ENCODE peak calls at places on chromosomes 1 and 21, in eight cellular contexts. One of them, this sample, is unnamed. For H3K27me3, the result is how much of the 10 kb centered on the place peaks cover.

GRCh38 chr1:183304466-183305122 is 113.6 kb downstream of the NMNAT2 start:
- DNase-seq in suprapubic skin: no peak
- DNase-seq in IMR-90: no peak
- DNase-seq in breast epithelium: no peak
- DNase-seq in body of pancreas: no peak
- DNase-seq in adipocyte: no peak
- DNase-seq in left lung: no peak
- DNase-seq in AG04450: no peak
- DNase-seq in this sample: no peak

GRCh38 chr1:62727656-62728396 is 39.6 kb upstream of the DOCK7 start:
- DNase-seq in IMR-90: peak
- DNase-seq in left lung: no peak
- DNase-seq in breast epithelium: no peak
- DNase-seq in AG04450: no peak
- DNase-seq in adipocyte: peak
- DNase-seq in body of pancreas: no peak
- DNase-seq in suprapubic skin: no peak
- DNase-seq in this sample: no peak

GRCh38 chr1:54774820-54775498 is 10.6 kb upstream of the PARS2 start:
- DNase-seq in AG04450: no peak
- DNase-seq in IMR-90: peak
- DNase-seq in body of pancreas: no peak
- DNase-seq in left lung: no peak
- DNase-seq in adipocyte: no peak
- DNase-seq in suprapubic skin: no peak
- DNase-seq in breast epithelium: no peak
- DNase-seq in this sample: peak

GRCh38 chr1:10779201-10779600 is 17.2 kb downstream of the CASZ1 start:
- DNase-seq in adipocyte: no peak
- DNase-seq in AG04450: no peak
- DNase-seq in suprapubic skin: no peak
- DNase-seq in left lung: no peak
- DNase-seq in body of pancreas: peak
- DNase-seq in IMR-90: no peak
- DNase-seq in breast epithelium: peak
- DNase-seq in this sample: no peak

GRCh38 chr1:27341525-27342252 is at the start of gene SYTL1:
- DNase-seq in adipocyte: peak
- DNase-seq in AG04450: no peak
- DNase-seq in breast epithelium: peak
- DNase-seq in suprapubic skin: no peak
- DNase-seq in IMR-90: peak
- DNase-seq in body of pancreas: peak
- DNase-seq in left lung: peak
- DNase-seq in this sample: no peak

GRCh38 chr1:26471498-26472329 is 526 bp upstream of the HMGN2 start:
- DNase-seq in adipocyte: peak
- DNase-seq in IMR-90: peak
- DNase-seq in breast epithelium: peak
- DNase-seq in body of pancreas: peak
- DNase-seq in AG04450: peak
- DNase-seq in left lung: peak
- DNase-seq in suprapubic skin: peak
- DNase-seq in this sample: peak

GRCh38 chr1:65799601-65800000 is 6.9 kb downstream of the PDE4B start:
- DNase-seq in left lung: no peak
- DNase-seq in IMR-90: no peak
- DNase-seq in body of pancreas: no peak
- DNase-seq in breast epithelium: no peak
- DNase-seq in AG04450: no peak
- DNase-seq in adipocyte: no peak
- DNase-seq in suprapubic skin: no peak
- DNase-seq in this sample: no peak

GRCh38 chr1:243628476-243628907 is 221.6 kb downstream of the AKT3 start:
- DNase-seq in suprapubic skin: no peak
- DNase-seq in AG04450: no peak
- DNase-seq in adipocyte: no peak
- DNase-seq in body of pancreas: no peak
- DNase-seq in IMR-90: peak
- DNase-seq in left lung: no peak
- DNase-seq in breast epithelium: no peak
- DNase-seq in this sample: no peak

GRCh38 chr1:227987181-227987580 is 19.6 kb upstream of the WNT3A start:
- DNase-seq in IMR-90: no peak
- DNase-seq in AG04450: no peak
- DNase-seq in adipocyte: no peak
- DNase-seq in suprapubic skin: no peak
- DNase-seq in breast epithelium: no peak
- DNase-seq in left lung: no peak
- DNase-seq in body of pancreas: no peak
- DNase-seq in this sample: no peak

GRCh38 chr1:18732686-18733085 is 102.0 kb downstream of the PAX7 start:
- DNase-seq in suprapubic skin: no peak
- DNase-seq in body of pancreas: no peak
- DNase-seq in IMR-90: no peak
- DNase-seq in AG04450: no peak
- DNase-seq in breast epithelium: no peak
- DNase-seq in left lung: no peak
- DNase-seq in adipocyte: no peak
- DNase-seq in this sample: no peak

GRCh38 chr1:9849691-9850441 is 26.1 kb upstream of the CLSTN1 start:
- DNase-seq in AG04450: no peak
- DNase-seq in left lung: no peak
- DNase-seq in breast epithelium: no peak
- DNase-seq in suprapubic skin: no peak
- DNase-seq in adipocyte: no peak
- DNase-seq in IMR-90: no peak
- DNase-seq in body of pancreas: no peak
- DNase-seq in this sample: no peak

GRCh38 chr1:19786988-19787423 is 12.7 kb downstream of the TMCO4 start:
- DNase-seq in IMR-90: no peak
- DNase-seq in body of pancreas: peak
- DNase-seq in breast epithelium: peak
- DNase-seq in adipocyte: no peak
- DNase-seq in left lung: no peak
- DNase-seq in suprapubic skin: no peak
- DNase-seq in AG04450: no peak
- DNase-seq in this sample: no peak

GRCh38 chr1:101444873-101445618 is 208.2 kb downstream of the S1PR1 start:
- DNase-seq in breast epithelium: no peak
- DNase-seq in suprapubic skin: no peak
- DNase-seq in IMR-90: no peak
- DNase-seq in adipocyte: no peak
- DNase-seq in left lung: no peak
- DNase-seq in body of pancreas: no peak
- DNase-seq in AG04450: no peak
- DNase-seq in this sample: no peak

GRCh38 chr1:213914351-213914750 is 73.4 kb upstream of the PROX1 start:
- DNase-seq in left lung: no peak
- DNase-seq in breast epithelium: no peak
- DNase-seq in body of pancreas: no peak
- DNase-seq in AG04450: no peak
- DNase-seq in adipocyte: no peak
- DNase-seq in IMR-90: no peak
- DNase-seq in suprapubic skin: no peak
- DNase-seq in this sample: no peak

GRCh38 chr1:8004803-8005573 is 21.1 kb downstream of the ERRFI1 start:
- DNase-seq in adipocyte: peak
- DNase-seq in breast epithelium: peak
- DNase-seq in IMR-90: peak
- DNase-seq in suprapubic skin: peak
- DNase-seq in body of pancreas: peak
- DNase-seq in AG04450: peak
- DNase-seq in left lung: peak
- DNase-seq in this sample: peak

GRCh38 chr1:17516303-17517214 is 22.9 kb upstream of the ARHGEF10L start:
- DNase-seq in left lung: no peak
- DNase-seq in AG04450: no peak
- DNase-seq in IMR-90: no peak
- DNase-seq in breast epithelium: no peak
- DNase-seq in body of pancreas: peak
- DNase-seq in adipocyte: no peak
- DNase-seq in suprapubic skin: no peak
- DNase-seq in this sample: no peak

GRCh38 chr1:41890841-41891311 is 27.8 kb downstream of the HIVEP3 start:
- DNase-seq in AG04450: no peak
- DNase-seq in body of pancreas: peak
- DNase-seq in breast epithelium: peak
- DNase-seq in suprapubic skin: no peak
- DNase-seq in adipocyte: no peak
- DNase-seq in left lung: no peak
- DNase-seq in IMR-90: peak
- DNase-seq in this sample: no peak

GRCh38 chr1:240526321-240526720 is 85.6 kb downstream of the GREM2 start:
- DNase-seq in IMR-90: peak
- DNase-seq in adipocyte: peak
- DNase-seq in suprapubic skin: no peak
- DNase-seq in left lung: no peak
- DNase-seq in breast epithelium: no peak
- DNase-seq in AG04450: peak
- DNase-seq in body of pancreas: no peak
- DNase-seq in this sample: no peak

GRCh38 chr1:168676029-168676812 is 52.8 kb downstream of the DPT start:
- DNase-seq in IMR-90: no peak
- DNase-seq in AG04450: no peak
- DNase-seq in body of pancreas: no peak
- DNase-seq in left lung: no peak
- DNase-seq in adipocyte: no peak
- DNase-seq in breast epithelium: no peak
- DNase-seq in suprapubic skin: no peak
- DNase-seq in this sample: no peak

GRCh38 chr1:236168716-236169429 is 26.5 kb downstream of the GPR137B start:
- DNase-seq in body of pancreas: no peak
- DNase-seq in IMR-90: peak
- DNase-seq in AG04450: no peak
- DNase-seq in suprapubic skin: no peak
- DNase-seq in left lung: no peak
- DNase-seq in breast epithelium: peak
- DNase-seq in adipocyte: no peak
- DNase-seq in this sample: no peak

GRCh38 chr1:184759097-184759496 is 4.4 kb upstream of the EDEM3 start:
- DNase-seq in AG04450: no peak
- DNase-seq in IMR-90: no peak
- DNase-seq in adipocyte: no peak
- DNase-seq in suprapubic skin: no peak
- DNase-seq in left lung: no peak
- DNase-seq in breast epithelium: no peak
- DNase-seq in body of pancreas: no peak
- DNase-seq in this sample: no peak

DNA sequence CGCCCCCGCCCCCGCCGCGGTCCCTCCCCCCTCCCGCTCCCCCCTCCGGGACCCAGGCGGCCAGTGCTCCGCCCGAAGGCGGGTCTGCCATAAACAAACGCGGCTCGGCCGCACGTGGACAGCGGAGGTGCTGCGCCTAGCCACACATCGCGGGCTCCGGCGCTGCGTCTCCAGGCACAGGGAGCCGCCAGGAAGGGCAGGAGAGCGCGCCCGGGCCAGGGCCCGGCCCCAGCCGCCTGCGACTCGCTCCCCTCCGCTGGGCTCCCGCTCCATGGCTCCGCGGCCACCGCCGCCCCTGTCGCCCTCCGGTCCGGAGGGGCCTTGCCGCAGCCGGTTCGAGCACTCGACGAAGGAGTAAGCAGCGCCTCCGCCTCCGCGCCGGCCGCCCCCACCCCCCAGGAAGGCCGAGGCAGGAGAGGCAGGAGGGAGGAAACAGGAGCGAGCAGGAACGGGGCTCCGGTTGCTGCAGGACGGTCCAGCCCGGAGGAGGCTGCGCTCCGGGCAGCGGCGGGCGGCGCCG is at the start of gene SIM2:
- DNase-seq in body of pancreas: no peak
- DNase-seq in left lung: no peak
- DNase-seq in adipocyte: peak
- DNase-seq in suprapubic skin: no peak
- DNase-seq in breast epithelium: no peak
- DNase-seq in IMR-90: peak
- DNase-seq in AG04450: no peak
- DNase-seq in this sample: no peak
- H3K27me3 ChIP-seq in body of pancreas: under half
- H3K27me3 ChIP-seq in left lung: half or more
- H3K27me3 ChIP-seq in adipocyte: half or more
- H3K27me3 ChIP-seq in suprapubic skin: half or more
- H3K27me3 ChIP-seq in breast epithelium: under half
- H3K27me3 ChIP-seq in IMR-90: half or more
- H3K27me3 ChIP-seq in AG04450: half or more
- H3K27me3 ChIP-seq in this sample: under half

GRCh38 chr1:202615501-202616354 is 94.5 kb downstream of the SYT2 start:
- DNase-seq in IMR-90: peak
- DNase-seq in left lung: peak
- DNase-seq in adipocyte: peak
- DNase-seq in AG04450: no peak
- DNase-seq in body of pancreas: no peak
- DNase-seq in breast epithelium: no peak
- DNase-seq in suprapubic skin: no peak
- DNase-seq in this sample: no peak
- H3K27me3 ChIP-seq in IMR-90: under half
- H3K27me3 ChIP-seq in left lung: half or more
- H3K27me3 ChIP-seq in adipocyte: under half
- H3K27me3 ChIP-seq in AG04450: under half
- H3K27me3 ChIP-seq in body of pancreas: under half
- H3K27me3 ChIP-seq in breast epithelium: under half
- H3K27me3 ChIP-seq in suprapubic skin: under half
- H3K27me3 ChIP-seq in this sample: under half

DNA sequence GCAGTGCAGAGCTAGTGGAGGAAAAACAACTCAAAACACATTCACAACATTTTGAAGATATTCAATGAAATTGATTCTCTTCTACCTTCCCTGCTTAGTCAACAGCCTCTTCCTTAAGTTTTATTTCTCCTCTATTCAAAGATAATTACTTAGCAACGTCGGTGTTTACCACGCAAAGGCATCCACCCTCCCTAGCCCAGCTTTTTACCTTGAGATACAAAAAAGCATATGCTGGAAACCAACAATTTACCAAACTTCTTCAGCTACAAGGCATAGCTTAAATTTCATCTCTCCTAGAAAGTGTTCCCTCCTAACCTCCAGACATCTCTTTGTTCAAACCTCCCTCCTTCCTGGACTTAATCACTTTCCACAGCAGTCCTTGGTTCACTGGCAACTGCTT is 102.8 kb upstream of the SOD1 start:
- DNase-seq in IMR-90: no peak
- DNase-seq in AG04450: no peak
- DNase-seq in body of pancreas: no peak
- DNase-seq in breast epithelium: no peak
- DNase-seq in adipocyte: no peak
- DNase-seq in left lung: no peak
- DNase-seq in suprapubic skin: no peak
- DNase-seq in this sample: no peak
- H3K27me3 ChIP-seq in IMR-90: under half
- H3K27me3 ChIP-seq in AG04450: under half
- H3K27me3 ChIP-seq in body of pancreas: under half
- H3K27me3 ChIP-seq in breast epithelium: under half
- H3K27me3 ChIP-seq in adipocyte: under half
- H3K27me3 ChIP-seq in left lung: half or more
- H3K27me3 ChIP-seq in suprapubic skin: under half
- H3K27me3 ChIP-seq in this sample: under half

DNA sequence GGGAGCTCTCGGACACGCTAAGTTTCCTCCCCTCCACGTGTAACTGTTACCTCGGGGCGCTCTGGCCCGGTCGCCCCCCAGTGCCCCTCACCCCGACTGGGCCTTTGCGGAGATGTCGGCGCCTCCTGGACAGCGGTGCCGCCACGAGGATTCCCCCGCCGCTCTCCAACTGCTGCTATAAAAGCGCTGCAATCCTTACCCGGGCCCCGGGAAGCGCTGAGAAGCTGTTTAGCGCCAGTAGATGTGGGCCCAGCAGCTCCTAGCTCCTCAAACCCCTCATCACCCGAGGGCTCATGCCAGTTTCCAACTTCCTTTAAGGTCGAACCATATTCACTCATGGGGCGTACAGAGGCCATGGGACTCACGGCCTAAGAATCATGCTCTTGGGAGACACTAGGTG is 361 bp upstream of the LMX1A start:
- DNase-seq in left lung: no peak
- DNase-seq in IMR-90: no peak
- DNase-seq in AG04450: no peak
- DNase-seq in suprapubic skin: no peak
- DNase-seq in adipocyte: no peak
- DNase-seq in breast epithelium: no peak
- DNase-seq in body of pancreas: no peak
- DNase-seq in this sample: no peak
- H3K27me3 ChIP-seq in left lung: half or more
- H3K27me3 ChIP-seq in IMR-90: half or more
- H3K27me3 ChIP-seq in AG04450: half or more
- H3K27me3 ChIP-seq in suprapubic skin: half or more
- H3K27me3 ChIP-seq in adipocyte: under half
- H3K27me3 ChIP-seq in breast epithelium: under half
- H3K27me3 ChIP-seq in body of pancreas: under half
- H3K27me3 ChIP-seq in this sample: under half